ENCODE peak calls at places on chromosomes 5 and 9, in nine cellular contexts. A is transverse colon; F is GM23338; B is CD4-positive, alpha-beta T cell; Q is HL-60; P is right cardiac atrium; E is Panc1; I is SK-N-SH; N is pancreas. H is an unnamed sample.

GRCh38 chr9:94921072-94921471 is 194.6 kb downstream of the AOPEP start:
- DNase-seq in A (no peak), F (no peak), B (no peak), Q (no peak), P (no peak), E (no peak), I (no peak), N (no peak), H (no peak)

GRCh38 chr9:84254972-84255371 is 85.6 kb downstream of the SLC28A3 start:
- DNase-seq in A (peak), F (no peak), B (no peak), Q (no peak), P (peak), E (no peak), I (no peak), N (peak), H (no peak)

GRCh38 chr9:80012557-80013330 is 441.0 kb downstream of the TLE4 start:
- DNase-seq in A (no peak), F (no peak), B (no peak), Q (no peak), P (no peak), E (no peak), I (no peak), N (no peak), H (no peak)

GRCh38 chr5:63960646-63961045 is 1.6 kb downstream of the HTR1A start:
- DNase-seq in A (no peak), F (peak), B (no peak), Q (no peak), P (no peak), E (no peak), I (no peak), N (no peak), H (no peak)

GRCh38 chr5:141326088-141326854 is 4.0 kb upstream of the PCDHGA1 start:
- DNase-seq in A (peak), F (peak), B (peak), Q (peak), P (peak), E (no peak), I (peak), N (no peak), H (no peak)

GRCh38 chr9:73548201-73548600 is 396.5 kb downstream of the ANXA1 start:
- DNase-seq in A (no peak), F (no peak), B (no peak), Q (no peak), P (no peak), E (no peak), I (no peak), N (no peak), H (no peak)

GRCh38 chr5:56819027-56819881 is 3.9 kb downstream of the MAP3K1 start:
- DNase-seq in A (no peak), F (no peak), B (no peak), Q (no peak), P (no peak), E (no peak), I (no peak), N (no peak), H (no peak)

GRCh38 chr9:117145811-117146490 is 268.9 kb downstream of the ASTN2 start:
- DNase-seq in A (no peak), F (no peak), B (no peak), Q (no peak), P (no peak), E (no peak), I (no peak), N (no peak), H (no peak)

GRCh38 chr9:126861707-126862460 is 1.4 kb downstream of the ZBTB34 start:
- DNase-seq in A (peak), F (peak), B (no peak), Q (peak), P (no peak), E (no peak), I (no peak), N (no peak), H (peak)

GRCh38 chr5:98794414-98795080 is 21.1 kb downstream of the RGMB start:
- DNase-seq in A (no peak), F (no peak), B (no peak), Q (no peak), P (no peak), E (no peak), I (no peak), N (no peak), H (no peak)

GRCh38 chr5:125134216-125135081 is 388.0 kb upstream of the ZNF608 start:
- DNase-seq in A (no peak), F (peak), B (no peak), Q (no peak), P (no peak), E (peak), I (no peak), N (no peak), H (no peak)

GRCh38 chr5:54742417-54742889 is 224.9 kb downstream of the SNX18 start:
- DNase-seq in A (peak), F (peak), B (no peak), Q (no peak), P (no peak), E (no peak), I (no peak), N (peak), H (peak)

GRCh38 chr5:78562001-78562400 is 86.6 kb downstream of the LHFPL2 start:
- DNase-seq in A (no peak), F (no peak), B (no peak), Q (no peak), P (no peak), E (no peak), I (no peak), N (no peak), H (no peak)

GRCh38 chr5:149283611-149284480 is 12.2 kb downstream of the AFAP1L1 start:
- DNase-seq in A (no peak), F (no peak), B (no peak), Q (no peak), P (no peak), E (no peak), I (no peak), N (no peak), H (no peak)

GRCh38 chr5:165143727-165144210 is 1638.3 kb downstream of the MAT2B start:
- DNase-seq in A (no peak), F (no peak), B (no peak), Q (no peak), P (no peak), E (no peak), I (peak), N (no peak), H (no peak)

GRCh38 chr5:92922231-92922967 is 658.6 kb downstream of the NR2F1-AS1 start:
- DNase-seq in A (no peak), F (peak), B (no peak), Q (no peak), P (no peak), E (no peak), I (no peak), N (no peak), H (no peak)

GRCh38 chr5:133554279-133554678 is 58.1 kb downstream of the FSTL4 start:
- DNase-seq in A (no peak), F (no peak), B (no peak), Q (no peak), P (no peak), E (no peak), I (no peak), N (no peak), H (no peak)

GRCh38 chr5:71974165-71974564 is 133.1 kb upstream of the MAP1B start:
- DNase-seq in A (no peak), F (no peak), B (no peak), Q (no peak), P (no peak), E (no peak), I (no peak), N (no peak), H (no peak)

GRCh38 chr5:150323092-150323491 is 20.4 kb upstream of the ARSI start:
- DNase-seq in A (no peak), F (no peak), B (no peak), Q (no peak), P (no peak), E (no peak), I (no peak), N (no peak), H (no peak)

GRCh38 chr5:93810780-93811179 is 69.4 kb upstream of the POU5F2 start:
- DNase-seq in A (no peak), F (no peak), B (no peak), Q (no peak), P (no peak), E (no peak), I (no peak), N (no peak), H (no peak)

GRCh38 chr9:37520641-37521040 is 34.9 kb downstream of the POLR1E start:
- DNase-seq in A (no peak), F (no peak), B (no peak), Q (no peak), P (no peak), E (no peak), I (peak), N (no peak), H (no peak)

GRCh38 chr9:6634441-6634840 is 11.1 kb downstream of the GLDC start:
- DNase-seq in A (no peak), F (no peak), B (no peak), Q (no peak), P (no peak), E (no peak), I (no peak), N (no peak), H (no peak)

GRCh38 chr9:126363847-126364671 is 37.4 kb downstream of the MVB12B start:
- DNase-seq in A (peak), F (no peak), B (no peak), Q (no peak), P (no peak), E (peak), I (no peak), N (no peak), H (no peak)

GRCh38 chr9:125949721-125950465 is 202.7 kb downstream of the PBX3 start:
- DNase-seq in A (no peak), F (no peak), B (no peak), Q (no peak), P (no peak), E (no peak), I (no peak), N (no peak), H (peak)

GRCh38 chr5:180626661-180627385 is 22.6 kb downstream of the FLT4 start:
- DNase-seq in A (no peak), F (no peak), B (no peak), Q (no peak), P (peak), E (no peak), I (no peak), N (no peak), H (no peak)

GRCh38 chr5:83567741-83568530 is 96.4 kb downstream of the VCAN start:
- DNase-seq in A (no peak), F (no peak), B (no peak), Q (no peak), P (no peak), E (no peak), I (no peak), N (no peak), H (peak)

GRCh38 chr5:174227228-174227627 is 181.7 kb downstream of the NSG2 start:
- DNase-seq in A (no peak), F (no peak), B (no peak), Q (no peak), P (no peak), E (no peak), I (no peak), N (no peak), H (no peak)

GRCh38 chr5:149800563-149801103 is 70.5 kb downstream of the PPARGC1B start:
- DNase-seq in A (no peak), F (no peak), B (no peak), Q (no peak), P (no peak), E (no peak), I (no peak), N (no peak), H (no peak)

DNA sequence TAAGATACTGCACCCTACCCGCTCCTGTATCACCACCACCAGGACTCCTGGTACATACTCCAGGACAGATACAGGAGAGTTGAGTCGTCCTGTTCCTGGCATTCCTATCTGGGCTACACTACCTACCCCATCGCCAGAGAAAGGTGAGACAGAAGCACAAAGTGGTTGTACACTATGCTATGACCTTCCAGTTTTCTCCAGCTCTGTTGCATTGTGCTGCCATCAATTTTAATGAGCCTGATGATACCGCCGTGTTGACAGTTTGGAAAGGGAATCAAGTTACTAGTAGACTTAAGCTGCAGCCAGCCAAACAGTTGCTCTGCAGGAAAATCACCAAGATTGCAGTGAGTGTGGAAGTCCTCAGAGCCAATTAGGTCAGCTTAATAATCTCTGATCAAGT is 35.2 kb downstream of the ANP32B start:
- DNase-seq in A (no peak), F (no peak), B (no peak), Q (no peak), P (no peak), E (no peak), I (no peak), N (no peak), H (no peak)
- H3K27ac ChIP-seq in A (no peak), F (no peak), B (no peak), Q (peak), P (peak), E (no peak), I (no peak), N (no peak), H (no peak)

DNA sequence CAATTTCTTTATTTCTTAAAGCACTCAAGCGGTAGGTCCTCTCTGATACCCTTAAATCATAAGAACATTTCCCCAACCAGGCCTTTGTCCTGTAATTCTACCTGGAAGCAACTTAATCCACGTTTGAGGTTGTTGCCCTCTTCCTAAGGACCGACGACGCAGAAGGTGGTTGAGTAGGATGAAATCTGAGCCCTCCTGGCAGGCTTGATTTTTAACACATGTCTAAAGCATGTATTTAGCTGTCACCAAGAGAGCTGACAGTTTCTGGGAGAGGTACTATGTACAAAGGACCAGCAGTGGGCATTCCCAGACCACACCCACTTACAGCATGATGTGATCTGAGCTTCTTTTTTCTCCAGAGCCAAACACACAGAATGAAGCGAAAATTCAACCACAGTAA is 260.9 kb downstream of the SH3GL2 start:
- DNase-seq in A (no peak), F (no peak), B (no peak), Q (no peak), P (no peak), E (no peak), I (no peak), N (no peak), H (no peak)
- H3K27ac ChIP-seq in A (no peak), F (no peak), B (no peak), Q (no peak), P (no peak), E (no peak), I (no peak), N (no peak), H (no peak)

GRCh38 chr5:101278011-101278687 is 375.1 kb upstream of the ST8SIA4 start:
- DNase-seq in A (no peak), F (no peak), B (no peak), Q (no peak), P (no peak), E (peak), I (no peak), N (no peak), H (no peak)

GRCh38 chr5:101278917-101279316 is 375.8 kb upstream of the ST8SIA4 start:
- DNase-seq in A (no peak), F (no peak), B (no peak), Q (no peak), P (no peak), E (no peak), I (no peak), N (no peak), H (no peak)
- H3K27ac ChIP-seq in A (no peak), F (no peak), B (no peak), Q (no peak), P (no peak), E (no peak), I (no peak), N (no peak), H (no peak)

DNA sequence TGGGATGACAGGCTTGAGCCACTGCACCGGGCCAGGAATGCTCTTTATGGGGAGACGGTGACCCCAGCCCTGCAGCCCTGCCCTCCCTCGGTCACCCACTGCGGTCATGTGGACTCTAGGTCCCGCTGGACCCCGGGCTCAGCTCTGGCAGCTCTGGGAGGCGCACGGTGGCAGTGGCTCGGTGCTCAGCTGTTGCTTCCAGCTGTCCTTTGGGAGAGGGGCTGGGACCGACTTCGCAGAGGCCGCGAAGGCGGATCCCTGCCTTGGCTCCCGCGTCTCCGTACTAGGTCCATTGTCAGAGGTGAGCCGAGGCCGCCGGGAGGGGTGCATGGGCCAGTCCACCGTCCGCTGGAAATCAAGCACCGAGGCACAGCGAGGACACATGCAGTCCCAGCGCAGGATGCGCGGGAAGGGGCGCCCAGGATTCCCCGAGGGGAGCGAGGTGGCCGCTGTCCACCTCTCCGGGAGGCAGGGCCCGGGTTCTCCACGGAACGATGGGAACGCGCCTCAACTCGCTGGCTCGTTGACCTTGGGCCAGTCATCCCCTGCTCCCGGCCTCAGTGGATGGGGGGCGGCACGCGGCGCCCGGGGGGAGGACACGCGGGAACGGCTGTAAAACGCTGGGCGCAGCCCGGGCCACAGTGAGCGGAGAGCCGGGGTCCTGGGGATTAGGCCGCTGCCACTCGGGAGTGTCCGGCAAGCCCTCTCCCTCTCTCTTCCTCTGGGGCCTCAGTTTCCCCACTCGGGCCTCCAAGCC is 734 bp downstream of the GBGT1 start:
- DNase-seq in A (no peak), F (no peak), B (no peak), Q (no peak), P (no peak), E (no peak), I (no peak), N (no peak), H (no peak)
- H3K27ac ChIP-seq in A (peak), F (no peak), B (no peak), Q (peak), P (no peak), E (no peak), I (no peak), N (peak), H (no peak)

GRCh38 chr5:119452060-119452372 is 281 bp upstream of the HSD17B4 start:
- DNase-seq in A (no peak), F (no peak), B (no peak), Q (no peak), P (no peak), E (no peak), I (no peak), N (no peak), H (no peak)

GRCh38 chr5:119453045-119453383 is 717 bp downstream of the HSD17B4 start:
- DNase-seq in A (peak), F (no peak), B (no peak), Q (no peak), P (no peak), E (no peak), I (peak), N (peak), H (no peak)

GRCh38 chr5:119451561-119451960 is 736 bp upstream of the HSD17B4 start:
- DNase-seq in A (no peak), F (peak), B (no peak), Q (no peak), P (no peak), E (no peak), I (no peak), N (no peak), H (no peak)

GRCh38 chr5:119452373-119453044 is at the start of gene HSD17B4:
- DNase-seq in A (peak), F (peak), B (peak), Q (peak), P (peak), E (peak), I (peak), N (peak), H (peak)

GRCh38 chr5:119454171-119454570 is 1.9 kb downstream of the HSD17B4 start:
- DNase-seq in A (no peak), F (no peak), B (no peak), Q (no peak), P (no peak), E (no peak), I (no peak), N (no peak), H (no peak)
- H3K27ac ChIP-seq in A (no peak), F (no peak), B (no peak), Q (no peak), P (no peak), E (no peak), I (no peak), N (no peak), H (no peak)

GRCh38 chr9:75890541-75891276 is at the start of gene PCSK5:
- DNase-seq in A (peak), F (peak), B (peak), Q (peak), P (peak), E (no peak), I (peak), N (peak), H (peak)
- H3K27ac ChIP-seq in A (peak), F (peak), B (peak), Q (no peak), P (peak), E (no peak), I (no peak), N (peak), H (peak)